ENCODE peak calls at places on chromosomes 4 and X, in ten cellular contexts. H is ELR; D is activated CD8-positive, alpha-beta memory T cell treated with anti-CD3 and anti-CD28 coated beads, Interleukin-2, amount 10 ng/mL, durations not matched to agents 7 days and 5 days; I is lower leg skin; V is T-helper 17 cell; B is H1; Y is NB4; M is dorsolateral prefrontal cortex; S is activated T-helper 1 cell treated with anti-CD3 and anti-CD28 coated beads, Interleukin-12 subunit alpha, Interleukin-12 subunit beta, Interleukin-2, Interleukin-4 antibody, amounts not matched to agents 30 ng/mL and 10 ng/mL and 1 ng/mL, durations not matched to agents 14 hours and 24 hours and 36 hours; U is AG04450. N is an unnamed sample.

GRCh38 chr4:54254915-54255246 is 25.8 kb downstream of the PDGFRA start:
- DNase-seq in H (no peak), D (no peak), I (no peak), V (no peak), B (no peak), Y (no peak), M (no peak), S (no peak), U (no peak), N (no peak)

GRCh38 chrX:149909324-149910177 is 19.8 kb upstream of the HSFX4 start:
- DNase-seq in H (no peak), D (peak), I (no peak), V (no peak), B (no peak), Y (no peak), M (no peak), S (no peak), U (no peak), N (no peak)

GRCh38 chr4:1236103-1236641 is 12.8 kb downstream of the CTBP1 start:
- DNase-seq in H (no peak), D (no peak), I (no peak), V (no peak), B (no peak), Y (no peak), M (peak), S (no peak), U (no peak), N (peak)

GRCh38 chrX:86002076-86002896 is 45.1 kb downstream of the CHM start:
- DNase-seq in H (peak), D (peak), I (no peak), V (no peak), B (peak), Y (peak), M (no peak), S (peak), U (no peak), N (peak)

GRCh38 chr4:182306792-182307507 is 63.7 kb downstream of the TENM3 start:
- DNase-seq in H (peak), D (no peak), I (no peak), V (no peak), B (no peak), Y (peak), M (no peak), S (no peak), U (no peak), N (no peak)

GRCh38 chr4:126762651-126763247 is 870.0 kb upstream of the INTU start:
- DNase-seq in H (peak), D (no peak), I (no peak), V (no peak), B (no peak), Y (no peak), M (no peak), S (no peak), U (no peak), N (no peak)

GRCh38 chr4:56535915-56536314 is 30.3 kb downstream of the ARL9 start:
- DNase-seq in H (no peak), D (no peak), I (peak), V (no peak), B (no peak), Y (no peak), M (no peak), S (no peak), U (no peak), N (no peak)

GRCh38 chr4:151830168-151830567 is 69.4 kb upstream of the GATB start:
- DNase-seq in H (no peak), D (no peak), I (no peak), V (no peak), B (no peak), Y (no peak), M (no peak), S (no peak), U (no peak), N (no peak)

GRCh38 chr4:180665994-180666818 is 1577.0 kb upstream of the TENM3 start:
- DNase-seq in H (peak), D (no peak), I (no peak), V (no peak), B (no peak), Y (peak), M (no peak), S (no peak), U (peak), N (no peak)

GRCh38 chr4:1983053-1983845 is 25.5 kb downstream of the NELFA start:
- DNase-seq in H (no peak), D (no peak), I (peak), V (no peak), B (no peak), Y (no peak), M (no peak), S (no peak), U (no peak), N (no peak)

GRCh38 chr4:52173470-52174055 is 122.5 kb downstream of the SPATA18 start:
- DNase-seq in H (no peak), D (no peak), I (no peak), V (no peak), B (no peak), Y (no peak), M (no peak), S (no peak), U (no peak), N (no peak)

GRCh38 chr4:87041142-87041541 is 106.3 kb downstream of the AFF1 start:
- DNase-seq in H (no peak), D (no peak), I (no peak), V (no peak), B (no peak), Y (no peak), M (no peak), S (no peak), U (no peak), N (no peak)

GRCh38 chr4:2057382-2058065 is 1.6 kb upstream of the NAT8L start:
- DNase-seq in H (no peak), D (no peak), I (no peak), V (no peak), B (no peak), Y (no peak), M (peak), S (no peak), U (no peak), N (peak)

GRCh38 chr4:104942990-104943758 is 203.5 kb upstream of the TET2 start:
- DNase-seq in H (no peak), D (peak), I (no peak), V (no peak), B (no peak), Y (no peak), M (no peak), S (no peak), U (no peak), N (no peak)

N was measured in pancreas.